ENCODE peak calls at places on chromosomes 7 and 10, in five cellular contexts. N is body of pancreas, V is psoas muscle, Q is heart left ventricle, G is cardiac muscle cell. T is an unnamed sample.

GRCh38 chr10:46317889-46318288 is 31.1 kb downstream of the ANTXRL start:
- DNase-seq in Q (no peak), G (no peak), V (no peak), N (no peak), T (no peak)

GRCh38 chr10:45371555-45371954 is 2.5 kb upstream of the ALOX5 start:
- DNase-seq in V (no peak), N (no peak), Q (no peak), G (no peak), T (no peak)

GRCh38 chr7:36448781-36449379 is 59.2 kb downstream of the ANLN start:
- DNase-seq in Q (no peak), N (no peak), G (peak; percentile 30), V (no peak), T (no peak)

GRCh38 chr10:103820101-103821062 is 35.0 kb downstream of the SH3PXD2A start:
- DNase-seq in V (peak; percentile 85), N (peak; percentile 63), Q (peak; percentile 86), G (peak; percentile 65), T (no peak)

GRCh38 chr7:46215987-46216567 is 295.0 kb upstream of the IGFBP3 start:
- DNase-seq in Q (peak; percentile 73), G (peak; percentile 36), V (peak; percentile 52), N (peak; percentile 77), T (no peak)

GRCh38 chr10:86969421-86970041 is 1.2 kb downstream of the ADIRF start:
- DNase-seq in V (peak; percentile 74), N (no peak), Q (no peak), G (peak; percentile 14), T (no peak)

GRCh38 chr7:70585071-70585470 is 546.9 kb upstream of the GALNT17 start:
- DNase-seq in G (no peak), V (no peak), Q (no peak), N (no peak), T (no peak)

GRCh38 chr10:119734396-119735332 is 8.8 kb downstream of the INPP5F start:
- DNase-seq in N (no peak), G (peak; percentile 33), V (no peak), Q (no peak), T (no peak)

GRCh38 chr10:5524721-5525531 is at the start of gene CALML3:
- DNase-seq in N (no peak), G (no peak), Q (no peak), V (peak; percentile 50), T (no peak)

GRCh38 chr7:42314696-42315095 is 77.7 kb upstream of the GLI3 start:
- DNase-seq in N (no peak), V (no peak), G (no peak), Q (no peak), T (no peak)

GRCh38 chr7:105677803-105678583 is 96.7 kb upstream of the EFCAB10 start:
- DNase-seq in G (no peak), V (no peak), Q (peak; percentile 31), N (peak; percentile 41), T (no peak)

GRCh38 chr7:158442260-158442659 is 145.4 kb downstream of the PTPRN2 start:
- DNase-seq in V (no peak), N (no peak), G (no peak), Q (no peak), T (no peak)

GRCh38 chr7:103613655-103614642 is 167.9 kb upstream of the SLC26A5 start:
- DNase-seq in Q (no peak), V (no peak), G (peak; percentile 9), N (no peak), T (no peak)

GRCh38 chr7:27080844-27081423 is 14.9 kb downstream of the HOXA1 start:
- DNase-seq in V (no peak), Q (no peak), G (no peak), N (no peak), T (no peak)

GRCh38 chr10:18658301-18658991 is 785 bp upstream of the ARL5B start:
- DNase-seq in N (peak; percentile 57), G (peak; percentile 56), V (peak; percentile 47), Q (no peak), T (no peak)

GRCh38 chr10:33248638-33249037 is 85.8 kb downstream of the NRP1 start:
- DNase-seq in N (no peak), Q (no peak), G (peak; percentile 84), V (no peak), T (no peak)

DNA sequence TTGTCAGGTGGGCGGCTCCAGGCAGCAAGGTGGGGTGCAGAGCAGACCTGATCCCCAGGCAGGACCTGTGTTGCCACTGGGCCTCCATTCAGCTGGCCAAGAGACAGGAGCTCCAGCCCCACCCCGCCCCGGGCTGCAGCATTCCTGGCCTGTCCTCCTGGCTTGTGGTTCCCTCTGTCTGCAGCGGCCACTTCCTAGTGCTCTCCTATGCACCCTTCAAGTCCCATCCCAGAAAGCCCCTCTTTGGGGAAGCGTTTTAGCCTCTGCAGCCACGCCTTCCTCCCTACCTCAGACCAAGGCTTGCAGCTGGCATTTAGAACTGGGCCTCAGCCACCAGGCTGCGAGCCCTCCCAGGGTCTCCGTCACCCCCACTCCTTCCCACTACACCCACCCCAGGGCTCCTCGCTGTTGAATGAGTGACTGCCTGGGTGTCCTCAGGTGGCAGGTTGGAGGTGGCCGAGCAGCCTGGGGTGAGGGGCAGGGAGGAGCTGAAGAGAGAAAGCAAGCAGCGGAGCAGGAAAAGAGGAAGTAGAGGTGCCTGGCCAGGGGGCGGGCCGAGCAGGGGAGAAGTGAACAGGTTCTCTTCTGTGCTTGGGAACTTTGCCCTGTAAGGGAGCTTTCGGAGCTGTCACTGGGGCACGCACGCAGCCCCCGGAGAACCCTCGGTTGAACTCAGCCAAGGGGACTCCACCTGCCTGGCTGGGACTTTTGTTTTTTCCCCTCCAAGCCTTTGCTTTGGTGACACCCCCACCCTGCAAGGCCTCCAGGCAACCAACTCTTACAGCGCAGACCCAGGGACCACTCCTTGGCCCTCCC is 109.1 kb upstream of the TNRC18 start:
- DNase-seq in Q (peak; percentile 57), G (no peak), V (peak; percentile 75), N (peak; percentile 52), T (no peak)
- H3K4me3 ChIP-seq in Q (no peak overlapping the region), G (no peak overlapping the region), V (peak overlapping the region; percentile 94), N (no peak overlapping the region), T (no peak overlapping the region)

DNA sequence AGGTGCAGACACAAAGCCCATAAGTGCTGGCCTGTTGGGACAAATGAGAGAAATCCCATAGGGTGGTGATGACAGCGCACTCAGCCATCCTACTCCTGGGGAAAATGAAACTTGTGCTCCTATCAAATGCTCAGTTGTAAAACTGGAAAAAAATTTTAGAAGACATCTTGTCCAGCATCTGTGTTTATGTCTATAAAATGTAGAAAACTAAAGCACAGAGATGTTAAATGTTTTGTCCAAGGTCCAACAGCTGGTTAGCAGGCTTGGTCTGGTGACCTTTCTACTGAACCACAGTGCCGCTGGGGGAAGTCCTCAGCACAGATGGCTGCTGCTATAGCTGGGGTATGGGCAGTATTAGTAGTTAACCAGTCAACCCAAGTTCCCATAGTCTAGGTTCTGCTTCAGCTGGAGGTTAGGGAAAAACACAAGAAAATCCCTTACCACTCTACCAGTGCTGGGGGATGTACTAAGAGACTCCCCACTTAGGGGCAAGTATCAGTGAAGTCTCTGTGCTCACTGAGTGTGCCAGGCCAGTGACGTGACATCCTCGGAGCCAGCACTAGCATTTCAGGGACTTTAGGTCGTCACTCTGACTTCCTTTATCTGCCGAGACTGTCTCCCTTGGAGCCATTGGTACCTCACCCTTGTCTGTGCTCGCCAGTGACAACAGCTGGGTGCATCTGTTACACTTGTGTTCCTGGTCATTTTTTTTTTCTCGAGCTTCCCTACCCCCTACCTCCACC is 1.9 kb downstream of the TSPAN33 start:
- DNase-seq in N (no peak), V (no peak), Q (no peak), G (no peak), T (no peak)
- H3K4me3 ChIP-seq in N (no peak overlapping the region), V (no peak overlapping the region), Q (no peak overlapping the region), G (no peak overlapping the region), T (no peak overlapping the region)

GRCh38 chr7:90701771-90702170 is 105.7 kb downstream of the CDK14 start:
- DNase-seq in N (peak; percentile 34), G (no peak), Q (no peak), V (no peak), T (no peak)
- H3K4me3 ChIP-seq in N (no peak overlapping the region), G (no peak overlapping the region), Q (no peak overlapping the region), V (peak overlapping the region; percentile 53), T (no peak overlapping the region)

GRCh38 chr10:132886211-132887099 is 55.9 kb downstream of the CFAP46 start:
- DNase-seq in G (peak; percentile 9), N (peak; percentile 7), V (peak; percentile 39), Q (no peak), T (no peak)
- H3K4me3 ChIP-seq in G (no peak overlapping the region), N (no peak overlapping the region), V (no peak overlapping the region), Q (no peak overlapping the region), T (no peak overlapping the region)

DNA sequence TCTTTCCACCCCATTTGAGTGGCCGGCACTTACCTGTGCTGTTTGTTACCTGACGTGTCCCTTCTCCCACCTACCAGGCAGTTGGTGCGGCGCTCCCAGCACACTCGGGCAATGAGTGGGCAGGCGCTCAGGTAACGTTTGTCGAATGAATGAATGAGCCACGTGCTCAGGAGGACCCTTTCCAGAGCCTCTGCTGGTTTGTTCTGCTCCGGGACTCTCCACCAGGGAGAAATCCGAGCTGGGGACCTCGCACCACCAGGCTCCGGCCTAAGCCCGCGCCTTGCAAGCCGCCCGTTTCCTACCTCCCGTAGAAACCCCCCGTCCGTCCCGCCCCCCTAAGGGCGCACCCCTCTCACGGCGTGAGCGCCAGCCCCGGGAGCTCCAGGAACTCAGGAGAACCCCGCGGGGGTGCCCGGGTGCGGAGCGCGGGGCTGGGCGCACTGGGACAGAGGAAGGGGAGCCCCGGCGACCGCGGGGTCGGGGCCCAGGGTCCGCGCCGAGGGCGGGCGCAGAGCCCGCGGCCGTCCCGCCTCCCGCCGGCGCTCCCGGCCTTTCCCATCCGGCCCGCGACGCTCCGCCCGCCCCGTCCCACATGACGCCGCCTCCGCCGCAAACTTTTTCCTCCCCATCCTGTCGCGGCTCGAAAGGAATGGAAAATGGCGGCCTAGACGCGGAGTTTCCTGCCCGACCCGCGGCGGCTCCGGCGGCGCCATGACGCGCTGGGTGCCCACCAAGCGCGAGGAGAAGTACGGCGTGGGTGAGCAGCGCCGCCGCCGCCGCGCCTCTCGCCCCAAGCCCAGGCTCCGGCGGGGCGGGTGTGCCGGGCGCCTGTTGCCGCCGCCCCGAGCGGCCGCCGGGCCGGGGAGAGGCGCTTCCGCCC is at the start of gene DOCK1:
- DNase-seq in G (peak; percentile 78), Q (peak; percentile 80), V (peak; percentile 73), N (peak; percentile 76), T (no peak)
- H3K4me3 ChIP-seq in G (peak within 1 kb of the TSS; percentile 98), Q (peak within 1 kb of the TSS; percentile 70), V (peak within 1 kb of the TSS; percentile 66), N (peak within 1 kb of the TSS; percentile 70), T (peak within 1 kb of the TSS; percentile 75)